ENCODE peak calls at places on chromosomes 7 and 10, in four cellular contexts. J, F, S and Q are unnamed samples.

GRCh38 chr10:121910673-121911420 is 17.0 kb downstream of the ATE1 start:
- DNase-seq in J (no peak), F (no peak), S (peak), Q (no peak)

GRCh38 chr7:65325793-65326432 is 47.7 kb upstream of the ZNF92 start:
- DNase-seq in J (no peak), F (no peak), S (peak), Q (no peak)

GRCh38 chr7:30911561-30911969 is at the start of gene AQP1:
- DNase-seq in J (no peak), F (peak), S (no peak), Q (no peak)

GRCh38 chr10:24983946-24984345 is 31.5 kb upstream of the PRTFDC1 start:
- DNase-seq in J (no peak), F (no peak), S (no peak), Q (no peak)

GRCh38 chr10:85926136-85926535 is 440.5 kb downstream of the GRID1 start:
- DNase-seq in J (no peak), F (no peak), S (no peak), Q (no peak)

GRCh38 chr7:77887567-77887966 is 89.0 kb downstream of the PHTF2 start:
- DNase-seq in J (no peak), F (no peak), S (peak), Q (no peak)

GRCh38 chr10:107409517-107409916 is 245.0 kb upstream of the SORCS1 start:
- DNase-seq in J (peak), F (peak), S (peak), Q (peak)

GRCh38 chr7:115417662-115418061 is 495.8 kb downstream of the MDFIC start:
- DNase-seq in J (no peak), F (no peak), S (no peak), Q (no peak)

GRCh38 chr10:22611425-22612111 is 102.8 kb downstream of the PIP4K2A start:
- DNase-seq in J (peak), F (no peak), S (no peak), Q (peak)

GRCh38 chr10:43196131-43196980 is 58.1 kb downstream of the CSGALNACT2 start:
- DNase-seq in J (no peak), F (no peak), S (no peak), Q (no peak)

GRCh38 chr7:101717986-101718746 is 89.1 kb upstream of the MYL10 start:
- DNase-seq in J (no peak), F (no peak), S (peak), Q (no peak)

GRCh38 chr7:1235501-1236131 is 2.9 kb downstream of the UNCX start:
- DNase-seq in J (no peak), F (peak), S (no peak), Q (no peak)

GRCh38 chr10:132336064-132336746 is 4.2 kb downstream of the LRRC27 start:
- DNase-seq in J (no peak), F (no peak), S (no peak), Q (no peak)

GRCh38 chr7:7731732-7732131 is 13.3 kb upstream of the RPA3 start:
- DNase-seq in J (no peak), F (no peak), S (no peak), Q (no peak)

GRCh38 chr7:157347217-157347904 is 10.6 kb downstream of the DNAJB6 start:
- DNase-seq in J (no peak), F (no peak), S (peak), Q (no peak)

GRCh38 chr7:5597772-5598171 is 174.1 kb upstream of the TNRC18 start:
- DNase-seq in J (no peak), F (no peak), S (no peak), Q (no peak)

GRCh38 chr7:84022686-84023308 is 171.8 kb downstream of the SEMA3A start:
- DNase-seq in J (no peak), F (no peak), S (peak), Q (no peak)

GRCh38 chr10:659710-660141 is 29.7 kb downstream of the DIP2C start:
- DNase-seq in J (peak), F (no peak), S (peak), Q (no peak)

GRCh38 chr10:126133906-126134703 is 237.7 kb downstream of the FANK1 start:
- DNase-seq in J (no peak), F (no peak), S (peak), Q (no peak)

DNA sequence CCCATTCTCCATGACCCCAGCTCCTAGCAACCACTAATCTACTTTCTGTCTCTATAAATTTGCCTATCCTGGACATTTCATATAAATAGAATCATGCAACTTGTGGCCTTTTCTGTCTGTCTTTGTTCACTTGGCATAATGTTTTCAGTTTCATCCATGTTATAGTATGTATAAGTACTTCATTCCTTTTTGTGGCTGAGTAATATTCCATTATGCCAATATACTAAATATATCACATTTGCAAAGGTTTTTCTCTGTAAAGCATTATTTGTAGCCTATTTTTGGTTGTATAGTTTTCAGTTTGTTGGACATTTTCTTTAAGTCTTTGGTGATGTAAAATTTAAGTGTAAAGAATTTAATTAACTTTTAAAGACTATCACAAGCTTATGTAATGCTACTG is 2.2 kb downstream of the PTPRZ1 start:
- DNase-seq in J (no peak), F (no peak), S (no peak), Q (no peak)
- H3K4me3 ChIP-seq in J (no peak), F (no peak), S (no peak), Q (no peak)

DNA sequence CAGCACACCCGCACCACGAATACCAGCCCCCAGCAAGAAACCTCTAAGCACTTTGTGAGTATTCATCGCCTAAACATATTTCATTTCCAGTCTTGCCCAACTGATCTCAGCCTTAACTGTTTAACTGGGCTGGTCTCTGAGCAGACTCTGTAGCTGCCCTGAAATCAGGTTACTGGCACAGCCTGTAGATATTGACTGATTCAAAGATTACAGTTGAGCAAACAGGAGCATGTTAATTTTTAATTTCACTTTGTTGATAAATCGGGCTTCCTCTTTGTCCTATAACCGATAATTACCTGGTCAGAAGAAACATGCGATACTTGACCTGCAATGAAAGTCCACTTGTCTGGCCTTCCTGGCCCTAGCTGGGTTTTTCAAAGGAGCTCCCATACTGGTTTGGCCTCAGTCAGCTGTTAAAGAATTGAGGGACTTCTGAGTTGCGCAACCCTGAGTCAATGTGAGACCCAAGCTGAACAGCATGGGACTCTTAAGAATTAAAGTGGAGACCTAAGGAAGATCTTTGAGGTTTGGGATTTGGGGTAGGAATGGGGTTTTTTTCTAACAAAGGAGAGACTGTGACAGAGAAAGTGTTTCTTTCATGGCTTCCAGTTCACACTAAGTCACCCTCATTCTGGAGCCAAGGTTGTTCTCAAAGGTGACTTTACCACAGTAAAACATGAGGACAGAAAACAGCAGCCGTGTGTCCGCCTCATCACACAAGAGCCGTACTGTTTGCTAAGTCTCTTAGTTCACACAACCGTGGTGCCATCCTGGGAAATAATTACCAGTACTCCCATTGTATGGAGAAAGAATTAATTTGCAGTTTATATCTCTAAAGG is 76.0 kb downstream of the PPP1R3C start:
- DNase-seq in J (no peak), F (no peak), S (no peak), Q (no peak)
- H3K4me3 ChIP-seq in J (no peak), F (no peak), S (no peak), Q (no peak)

DNA sequence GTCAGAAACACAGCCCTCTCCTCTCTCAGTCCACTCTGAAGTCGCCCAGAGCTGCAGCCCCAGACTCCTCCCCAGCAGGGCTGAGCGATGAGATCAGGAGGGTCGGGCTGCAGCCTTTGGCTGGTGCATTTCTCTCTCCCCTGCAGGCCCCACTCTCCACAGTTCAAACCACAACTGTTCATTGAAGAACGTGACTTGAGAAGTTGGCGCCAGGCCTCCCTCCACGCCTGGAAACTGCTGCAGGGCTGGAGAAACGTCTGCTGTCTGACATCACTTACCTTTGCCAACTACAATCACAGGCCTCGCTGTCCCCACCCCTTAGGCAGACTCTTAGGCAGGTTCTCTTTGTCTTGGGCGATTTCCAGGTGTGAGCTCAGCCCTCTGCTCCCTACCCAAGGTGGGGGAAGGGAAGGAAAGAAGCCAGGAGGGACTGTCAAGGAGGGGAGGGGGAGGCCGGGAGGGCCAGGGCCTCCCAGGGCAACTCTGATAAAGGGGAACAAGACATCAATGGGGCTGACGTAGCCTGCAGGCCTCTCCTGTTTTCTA is 32.8 kb downstream of the CALML5 start:
- DNase-seq in J (no peak), F (peak), S (peak), Q (peak)
- H3K4me3 ChIP-seq in J (no peak), F (no peak), S (no peak), Q (no peak)

GRCh38 chr7:23380556-23380955 is 81.4 kb downstream of the MALSU1 start:
- DNase-seq in J (no peak), F (no peak), S (no peak), Q (no peak)
- H3K4me3 ChIP-seq in J (no peak), F (no peak), S (no peak), Q (no peak)

GRCh38 chr10:69800665-69801064 is 1.0 kb upstream of the COL13A1 start:
- DNase-seq in J (no peak), F (no peak), S (no peak), Q (no peak)

GRCh38 chr10:69797959-69798358 is 3.7 kb upstream of the COL13A1 start:
- DNase-seq in J (peak), F (no peak), S (no peak), Q (no peak)

GRCh38 chr10:69801434-69802315 is at the start of gene COL13A1:
- DNase-seq in J (no peak), F (peak), S (peak), Q (no peak)

GRCh38 chr10:69801094-69801433 is 642 bp upstream of the COL13A1 start:
- DNase-seq in J (peak), F (peak), S (peak), Q (no peak)

GRCh38 chr10:69800109-69800508 is 1.6 kb upstream of the COL13A1 start:
- DNase-seq in J (peak), F (peak), S (peak), Q (no peak)
- H3K4me3 ChIP-seq in J (no peak), F (no peak), S (no peak), Q (no peak)

GRCh38 chr10:111885919-111886318 is 297.6 kb downstream of the GPAM start:
- DNase-seq in J (no peak), F (no peak), S (no peak), Q (no peak)

GRCh38 chr10:111890046-111890445 is 293.5 kb downstream of the GPAM start:
- DNase-seq in J (no peak), F (no peak), S (no peak), Q (no peak)
- H3K4me3 ChIP-seq in J (no peak), F (no peak), S (no peak), Q (no peak)

DNA sequence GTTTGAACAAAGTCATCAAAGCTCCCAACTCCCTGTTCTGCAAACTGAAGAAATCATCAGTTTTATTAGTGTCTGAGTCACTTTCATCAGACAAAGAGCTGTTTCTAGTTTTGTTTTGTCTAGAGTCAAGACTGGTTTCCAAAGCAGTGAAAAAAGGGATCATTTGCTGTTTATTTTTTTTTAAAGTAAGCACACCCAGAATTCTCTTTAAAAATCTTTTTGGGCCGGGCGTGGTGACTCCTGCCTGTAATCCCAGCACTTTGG is 972.0 kb upstream of the CELF2 start:
- DNase-seq in J (no peak), F (no peak), S (no peak), Q (no peak)
- H3K4me3 ChIP-seq in J (no peak), F (no peak), S (no peak), Q (no peak)

GRCh38 chr10:49761789-49762565 is at the start of gene OGDHL:
- DNase-seq in J (peak), F (peak), S (peak), Q (peak)
- H3K4me3 ChIP-seq in J (peak), F (peak), S (peak), Q (peak)

GRCh38 chr7:147298611-147299043 is 1182.0 kb downstream of the CNTNAP2 start:
- DNase-seq in J (no peak), F (no peak), S (peak), Q (no peak)
- H3K4me3 ChIP-seq in J (no peak), F (no peak), S (no peak), Q (no peak)

GRCh38 chr7:107468824-107469223 is 1.0 kb upstream of the GPR22 start:
- DNase-seq in J (no peak), F (no peak), S (no peak), Q (no peak)

GRCh38 chr7:107471292-107472070 is 1.6 kb downstream of the GPR22 start:
- DNase-seq in J (no peak), F (no peak), S (no peak), Q (no peak)

GRCh38 chr7:107473975-107474598 is 4.2 kb downstream of the GPR22 start:
- DNase-seq in J (no peak), F (no peak), S (no peak), Q (no peak)

GRCh38 chr7:107469836-107470416 is at the start of gene GPR22:
- DNase-seq in J (no peak), F (peak), S (no peak), Q (no peak)

DNA sequence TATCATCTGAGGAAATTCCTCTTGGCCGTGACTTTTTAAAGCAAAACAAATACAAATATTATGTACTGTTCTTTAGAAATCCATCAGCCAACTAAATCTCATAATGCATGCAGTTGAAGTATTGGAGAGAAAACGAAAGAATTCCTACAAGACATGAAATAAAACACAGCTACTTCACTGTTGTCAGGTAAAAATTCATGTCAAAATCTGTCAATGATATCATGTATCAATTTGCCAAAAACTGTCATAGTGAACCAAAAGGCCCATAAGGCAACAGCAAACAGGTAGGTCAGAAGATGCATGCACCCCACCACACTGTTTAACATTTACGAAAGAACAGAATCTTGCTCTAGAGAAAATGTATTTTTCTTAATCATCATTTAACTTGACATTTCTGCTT is 2.3 kb downstream of the GPR22 start:
- DNase-seq in J (no peak), F (no peak), S (no peak), Q (no peak)
- H3K4me3 ChIP-seq in J (no peak), F (peak), S (no peak), Q (no peak)